ENCODE peak calls at places on chromosomes 11 and 22, in nine cellular contexts. O is foreskin fibroblast; U is naive thymus-derived CD4-positive, alpha-beta T cell; Q is heart right ventricle; S is CD8-positive, alpha-beta T cell; K is fibroblast of mammary gland; E is GM06990; N is brain microvascular endothelial cell; G is OCI-LY7. P is an unnamed sample.

GRCh38 chr22:22060200-22061084 is 77.9 kb upstream of the TOP3B start:
- DNase-seq in O (peak; percentile 26), U (no peak), Q (peak; percentile 27), S (peak; percentile 7), K (peak; percentile 28), E (peak; percentile 77), N (peak; percentile 21), G (peak; percentile 84), P (no peak)

GRCh38 chr22:36546932-36547331 is 18.0 kb upstream of the EIF3D start:
- DNase-seq in O (peak; percentile 78), U (no peak), Q (no peak), S (no peak), K (peak; percentile 85), E (no peak), N (peak; percentile 76), G (no peak), P (no peak)

GRCh38 chr11:122524532-122524882 is 131.0 kb upstream of the UBASH3B start:
- DNase-seq in O (peak; percentile 63), U (no peak), Q (no peak), S (no peak), K (peak; percentile 23), E (no peak), N (no peak), G (no peak), P (no peak)

GRCh38 chr11:2267306-2267861 is 3.0 kb downstream of the ASCL2 start:
- DNase-seq in O (no peak), U (no peak), Q (no peak), S (no peak), K (no peak), E (no peak), N (no peak), G (no peak), P (no peak)

GRCh38 chr11:2420502-2421225 is 20.1 kb downstream of the TSSC4 start:
- DNase-seq in O (peak; percentile 89), U (peak; percentile 72), Q (peak; percentile 65), S (peak; percentile 64), K (peak; percentile 56), E (peak; percentile 63), N (peak; percentile 17), G (peak; percentile 77), P (peak; percentile 42)

GRCh38 chr22:37043828-37044538 is 7.6 kb upstream of the KCTD17 start:
- DNase-seq in O (peak; percentile 53), U (peak; percentile 16), Q (peak; percentile 50), S (no peak), K (peak; percentile 30), E (peak; percentile 45), N (no peak), G (peak; percentile 83), P (no peak)

GRCh38 chr11:17748761-17749721 is 14.5 kb downstream of the KCNC1 start:
- DNase-seq in O (no peak), U (no peak), Q (no peak), S (no peak), K (no peak), E (no peak), N (no peak), G (no peak), P (no peak)

GRCh38 chr11:705646-706438 is at the start of gene EPS8L2:
- DNase-seq in O (peak; percentile 50), U (no peak), Q (no peak), S (no peak), K (no peak), E (no peak), N (no peak), G (no peak), P (no peak)

GRCh38 chr11:68139395-68139794 is 18.2 kb upstream of the CHKA start:
- DNase-seq in O (no peak), U (no peak), Q (no peak), S (no peak), K (no peak), E (no peak), N (no peak), G (no peak), P (no peak)

GRCh38 chr11:68142028-68142412 is 20.8 kb upstream of the CHKA start:
- DNase-seq in O (no peak), U (peak; percentile 15), Q (no peak), S (peak; percentile 11), K (no peak), E (peak; percentile 33), N (no peak), G (no peak), P (no peak)

GRCh38 chr11:68142441-68143309 is 21.5 kb upstream of the CHKA start:
- DNase-seq in O (no peak), U (no peak), Q (no peak), S (no peak), K (no peak), E (no peak), N (no peak), G (no peak), P (no peak)

GRCh38 chr11:68141247-68142027 is 20.2 kb upstream of the CHKA start:
- DNase-seq in O (no peak), U (no peak), Q (no peak), S (no peak), K (no peak), E (peak; percentile 22), N (no peak), G (no peak), P (no peak)

DNA sequence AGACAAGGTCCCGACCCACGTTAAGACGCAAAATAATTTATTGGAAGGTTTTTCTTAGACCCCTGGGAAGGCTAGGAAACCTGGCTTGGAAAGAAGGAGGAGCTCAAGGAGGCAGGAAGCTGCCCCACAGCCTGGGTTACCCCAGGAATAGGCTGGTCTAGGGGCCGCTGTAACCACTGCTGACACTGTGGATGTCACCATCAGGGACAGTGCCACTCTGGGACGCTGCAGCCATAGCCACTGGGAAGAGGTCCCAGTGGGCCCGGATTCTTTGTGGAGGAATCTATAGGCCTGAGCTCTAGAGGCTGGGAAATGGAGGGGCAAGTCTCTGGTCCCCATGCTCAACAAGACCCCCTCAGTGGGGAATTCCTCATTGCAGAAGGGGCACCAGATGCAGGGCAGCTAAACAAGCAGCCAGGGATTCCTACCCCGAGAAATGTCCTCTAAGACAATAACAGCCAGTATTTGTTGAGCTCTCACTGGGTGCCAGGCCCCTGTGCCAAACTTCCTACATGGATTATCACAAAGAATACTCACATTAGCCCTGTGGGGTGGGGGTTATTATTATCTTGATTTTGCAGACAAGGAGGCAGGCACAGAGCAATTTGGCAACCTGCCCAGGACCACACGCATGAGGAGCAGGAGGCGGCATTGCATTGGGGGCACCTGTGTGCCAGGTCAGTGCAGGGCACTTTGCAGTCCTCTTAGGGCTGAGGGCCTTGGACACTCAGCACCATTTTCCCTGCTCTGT is 19.5 kb upstream of the CHKA start:
- DNase-seq in O (no peak), U (no peak), Q (no peak), S (no peak), K (no peak), E (no peak), N (no peak), G (no peak), P (no peak)
- H3K4me3 ChIP-seq in O (no peak overlapping the region), U (no peak overlapping the region), Q (no peak overlapping the region), S (no peak overlapping the region), K (no peak overlapping the region), E (no peak overlapping the region), N (no peak overlapping the region), G (no peak overlapping the region), P (no peak overlapping the region)

GRCh38 chr11:73528013-73528412 is 69.9 kb downstream of the FAM168A start:
- DNase-seq in O (no peak), U (no peak), Q (no peak), S (no peak), K (no peak), E (no peak), N (no peak), G (no peak), P (no peak)

GRCh38 chr11:73528420-73528819 is 69.5 kb downstream of the FAM168A start:
- DNase-seq in O (no peak), U (no peak), Q (no peak), S (no peak), K (no peak), E (no peak), N (no peak), G (no peak), P (no peak)

GRCh38 chr11:73525611-73526010 is 72.3 kb downstream of the FAM168A start:
- DNase-seq in O (no peak), U (no peak), Q (no peak), S (no peak), K (no peak), E (no peak), N (no peak), G (no peak), P (no peak)

GRCh38 chr11:73521621-73522020 is 76.3 kb downstream of the FAM168A start:
- DNase-seq in O (peak; percentile 47), U (no peak), Q (no peak), S (no peak), K (peak; percentile 28), E (no peak), N (peak; percentile 22), G (no peak), P (no peak)

DNA sequence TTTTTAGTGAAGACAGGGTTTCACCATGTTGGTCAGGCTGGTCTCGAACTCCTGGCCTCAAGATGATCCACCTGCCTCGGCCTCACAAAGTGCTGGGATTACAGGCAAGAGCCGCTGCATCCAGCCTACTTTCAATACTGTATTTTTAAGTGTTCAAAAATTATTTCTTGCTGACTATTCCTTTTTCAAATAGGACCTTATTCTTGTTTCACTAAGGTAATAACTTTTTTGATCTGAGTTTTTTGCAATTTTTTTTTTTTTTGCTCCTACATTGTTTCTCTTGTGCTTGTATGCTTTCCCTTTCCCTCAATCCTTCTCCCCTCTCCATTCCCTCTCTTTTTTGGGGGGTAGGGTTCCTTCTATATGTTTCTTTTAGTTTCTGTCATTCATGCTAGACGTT is 73.1 kb downstream of the FAM168A start:
- DNase-seq in O (no peak), U (no peak), Q (no peak), S (no peak), K (no peak), E (no peak), N (no peak), G (no peak), P (no peak)
- H3K4me3 ChIP-seq in O (no peak overlapping the region), U (no peak overlapping the region), Q (no peak overlapping the region), S (no peak overlapping the region), K (no peak overlapping the region), E (no peak overlapping the region), N (no peak overlapping the region), G (no peak overlapping the region), P (no peak overlapping the region)

GRCh38 chr11:118621898-118622375 is 14.5 kb downstream of the PHLDB1 start:
- DNase-seq in O (no peak), U (no peak), Q (no peak), S (no peak), K (no peak), E (no peak), N (no peak), G (no peak), P (no peak)

GRCh38 chr11:118621071-118621815 is 13.8 kb downstream of the PHLDB1 start:
- DNase-seq in O (peak; percentile 94), U (peak; percentile 16), Q (peak; percentile 93), S (no peak), K (peak; percentile 79), E (no peak), N (peak; percentile 90), G (no peak), P (no peak)

GRCh38 chr11:118622376-118623290 is 15.2 kb downstream of the PHLDB1 start:
- DNase-seq in O (peak; percentile 76), U (no peak), Q (peak; percentile 67), S (no peak), K (peak; percentile 66), E (no peak), N (peak; percentile 58), G (no peak), P (no peak)

GRCh38 chr11:118625036-118625690 is 17.7 kb downstream of the PHLDB1 start:
- DNase-seq in O (peak; percentile 37), U (no peak), Q (no peak), S (no peak), K (no peak), E (no peak), N (no peak), G (no peak), P (no peak)

DNA sequence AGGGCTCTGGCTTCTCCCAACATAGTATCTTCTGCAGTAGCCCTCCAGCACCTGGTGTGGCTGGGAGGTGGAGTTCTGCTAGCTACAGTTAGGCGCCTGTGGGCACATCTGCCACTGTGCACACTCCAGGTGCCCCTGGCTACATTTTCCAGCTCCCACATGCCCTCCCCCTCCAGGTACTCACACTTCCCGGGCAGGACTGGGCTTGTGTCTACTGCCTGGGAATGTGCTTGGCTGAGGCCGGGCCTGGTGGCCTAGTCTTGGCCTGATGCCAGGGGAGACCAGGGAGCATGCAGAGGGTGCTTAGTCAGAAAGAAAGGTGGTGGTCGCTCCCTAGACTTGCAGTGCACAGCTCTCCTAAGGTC is 15.9 kb downstream of the PHLDB1 start:
- DNase-seq in O (peak; percentile 30), U (no peak), Q (no peak), S (no peak), K (no peak), E (no peak), N (no peak), G (no peak), P (no peak)
- H3K4me3 ChIP-seq in O (no peak overlapping the region), U (no peak overlapping the region), Q (peak overlapping the region; percentile 60), S (no peak overlapping the region), K (no peak overlapping the region), E (no peak overlapping the region), N (peak overlapping the region; percentile 76), G (no peak overlapping the region), P (no peak overlapping the region)

DNA sequence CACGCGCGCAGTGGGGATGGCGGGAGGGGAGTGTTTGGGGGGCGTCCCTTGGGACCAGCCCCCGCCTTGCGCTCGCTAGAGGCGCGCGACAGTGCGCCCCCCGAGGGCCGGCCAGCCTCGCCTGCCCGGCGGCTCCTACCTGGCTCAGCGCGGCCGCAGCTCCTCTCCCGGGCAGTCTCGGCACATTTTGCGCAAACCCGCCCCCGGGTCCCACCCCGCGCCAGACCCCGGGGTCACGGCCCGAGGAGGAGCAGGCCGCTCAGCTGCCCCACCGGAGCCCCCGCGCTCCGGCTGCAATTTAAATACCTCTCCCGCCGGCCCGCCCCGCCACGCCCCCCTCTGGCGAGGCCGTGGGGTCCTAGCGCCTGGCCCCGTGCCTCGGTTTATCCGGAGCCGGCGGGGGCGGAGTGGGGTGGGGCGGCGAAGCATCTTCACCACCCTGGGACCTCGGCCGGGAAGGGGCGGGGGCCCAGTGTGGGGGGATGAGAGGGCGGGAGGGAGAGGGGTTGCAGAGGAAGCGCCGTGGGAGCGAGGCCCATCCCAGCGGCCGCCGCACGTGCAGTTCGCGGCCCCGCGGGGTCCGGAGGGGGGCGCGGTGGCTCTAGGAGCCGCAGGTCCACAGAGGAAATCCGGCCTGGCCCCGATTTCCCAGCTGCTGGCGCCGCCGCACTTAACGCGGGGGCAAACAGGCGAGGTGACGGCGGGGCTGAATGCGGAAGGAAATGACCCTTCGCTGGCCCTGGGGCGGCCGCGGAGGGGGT is at the start of gene LRRC32:
- DNase-seq in O (peak; percentile 45), U (no peak), Q (peak; percentile 84), S (no peak), K (no peak), E (peak; percentile 69), N (no peak), G (peak; percentile 83), P (no peak)
- H3K4me3 ChIP-seq in O (peak within 1 kb of the TSS; percentile 64), U (peak within 1 kb of the TSS; percentile 35), Q (peak within 1 kb of the TSS; percentile 68), S (peak within 1 kb of the TSS; percentile 33), K (peak within 1 kb of the TSS; percentile 42), E (peak within 1 kb of the TSS; percentile 50), N (peak within 1 kb of the TSS; percentile 50), G (peak within 1 kb of the TSS; percentile 79), P (peak within 1 kb of the TSS; percentile 49)